ENCODE peak calls at places on chromosome X, in eight cellular contexts. S, R, D, I, J, Y, K and L are unnamed samples. For H3K9me3, the result is how much of the 10 kb centered on the place peaks cover.

GRCh38 chrX:150219374-150220185 is 143.5 kb upstream of the MAMLD1 start:
- DNase-seq in Y (peak), I (no peak), R (peak), S (no peak), K (no peak), D (no peak), J (no peak), L (no peak)

GRCh38 chrX:136880452-136881013 is at the start of gene RBMX:
- DNase-seq in I (peak), K (peak), R (peak), D (peak), S (peak), Y (peak), J (peak), L (peak)

GRCh38 chrX:46678232-46678631 is 80.7 kb downstream of the SLC9A7 start:
- DNase-seq in Y (no peak), I (no peak), R (no peak), D (no peak), J (no peak), S (no peak), K (no peak), L (no peak)

GRCh38 chrX:47380268-47380667 is 9.9 kb downstream of the ZNF157 start:
- DNase-seq in Y (no peak), S (peak), K (peak), I (no peak), R (no peak), J (no peak), D (peak), L (peak)

GRCh38 chrX:71859637-71860036 is 51.0 kb upstream of the NHSL2 start:
- DNase-seq in Y (no peak), S (no peak), I (peak), J (no peak), R (peak), K (peak), D (no peak), L (peak)

GRCh38 chrX:43969504-43970501 is 3.4 kb downstream of the NDP start:
- DNase-seq in K (no peak), Y (peak), J (no peak), D (no peak), I (no peak), R (peak), S (no peak), L (no peak)

GRCh38 chrX:3815896-3816664 is 102.6 kb upstream of the PRKX start:
- DNase-seq in R (peak), D (peak), I (peak), S (peak), Y (peak), J (peak), K (peak), L (peak)

GRCh38 chrX:102624105-102624504 is 24.8 kb downstream of the ARMCX5 start:
- DNase-seq in J (no peak), K (no peak), D (no peak), S (no peak), Y (no peak), R (no peak), I (peak), L (no peak)

GRCh38 chrX:150211988-150212387 is 151.1 kb upstream of the MAMLD1 start:
- DNase-seq in D (no peak), J (no peak), I (no peak), Y (peak), K (no peak), R (no peak), S (no peak), L (no peak)

GRCh38 chrX:101417190-101417589 is 9.2 kb downstream of the HNRNPH2 start:
- DNase-seq in R (peak), K (no peak), J (no peak), I (no peak), Y (no peak), S (no peak), D (no peak), L (no peak)

GRCh38 chrX:132622130-132622529 is 133.3 kb upstream of the MBNL3 start:
- DNase-seq in I (no peak), K (no peak), R (peak), S (no peak), J (no peak), Y (peak), D (no peak), L (no peak)

GRCh38 chrX:41621236-41621651 is 67.5 kb upstream of the GPR34 start:
- DNase-seq in R (peak), J (no peak), I (no peak), S (no peak), D (no peak), Y (no peak), K (no peak), L (no peak)

GRCh38 chrX:104668550-104668949 is 102.6 kb downstream of the IL1RAPL2 start:
- DNase-seq in S (no peak), R (peak), K (no peak), J (no peak), Y (no peak), D (no peak), I (no peak), L (no peak)

GRCh38 chrX:47156611-47157520 is 11.8 kb downstream of the RBM10 start:
- DNase-seq in J (no peak), D (peak), S (no peak), I (no peak), Y (no peak), K (no peak), R (no peak), L (no peak)

GRCh38 chrX:151752847-151753246 is 18.3 kb downstream of the CNGA2 start:
- DNase-seq in J (no peak), D (no peak), S (no peak), I (no peak), Y (no peak), R (no peak), K (no peak), L (no peak)

GRCh38 chrX:74514384-74514783 is 93.1 kb downstream of the SLC16A2 start:
- DNase-seq in R (no peak), I (no peak), Y (no peak), D (peak), S (no peak), J (no peak), K (no peak), L (no peak)

GRCh38 chrX:139832728-139833309 is 100.0 kb downstream of the ATP11C start:
- DNase-seq in K (no peak), Y (no peak), I (no peak), D (no peak), R (no peak), S (no peak), J (no peak), L (no peak)

GRCh38 chrX:55135171-55135570 is 46.4 kb downstream of the PAGE2 start:
- DNase-seq in Y (peak), D (peak), S (no peak), K (peak), I (peak), R (peak), J (peak), L (peak)

GRCh38 chrX:55127692-55128091 is 38.9 kb downstream of the PAGE2 start:
- DNase-seq in I (no peak), R (peak), K (no peak), Y (no peak), D (no peak), J (no peak), S (no peak), L (no peak)

DNA sequence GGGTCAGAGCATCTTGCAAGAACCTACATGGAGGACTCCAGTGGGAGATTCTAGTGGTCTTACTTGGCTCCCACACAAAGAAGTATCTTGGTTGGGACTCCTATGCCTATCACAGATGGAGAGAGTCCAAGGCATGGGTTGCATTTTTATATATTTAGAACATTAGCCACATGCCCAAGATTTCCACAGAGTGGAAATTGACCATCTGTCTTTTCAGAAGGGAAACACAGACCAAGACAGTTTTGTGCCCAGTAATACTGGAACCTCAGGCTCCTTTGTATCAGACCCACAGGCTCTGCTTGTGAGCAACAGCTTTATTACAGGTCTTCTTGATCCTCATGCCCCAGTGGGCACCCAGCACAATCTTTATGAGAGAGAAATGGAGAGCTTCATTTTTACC is 43.6 kb downstream of the PAGE2 start:
- DNase-seq in S (no peak), Y (no peak), J (no peak), R (no peak), K (no peak), D (no peak), I (no peak), L (no peak)
- H3K9me3 ChIP-seq in S (under half), Y (under half), J (under half), R (under half), K (under half), D (under half), I (under half), L (under half)

GRCh38 chrX:66504481-66504880 is 134.4 kb downstream of the EDA2R start:
- DNase-seq in Y (no peak), R (no peak), D (no peak), I (no peak), S (no peak), J (no peak), K (no peak), L (no peak)
- H3K9me3 ChIP-seq in Y (under half), R (under half), D (under half), I (under half), S (under half), J (under half), K (under half), L (under half)

GRCh38 chrX:97315939-97316338 is 432.2 kb downstream of the RPA4 start:
- DNase-seq in Y (no peak), D (no peak), I (no peak), K (no peak), J (no peak), S (no peak), R (no peak), L (no peak)
- H3K9me3 ChIP-seq in Y (under half), D (under half), I (under half), K (under half), J (under half), S (under half), R (under half), L (under half)

GRCh38 chrX:76796311-76796710 is 368.8 kb downstream of the MAGEE1 start:
- DNase-seq in R (no peak), S (no peak), Y (peak), I (no peak), D (no peak), J (no peak), K (no peak), L (no peak)
- H3K9me3 ChIP-seq in R (under half), S (under half), Y (under half), I (under half), D (under half), J (under half), K (under half), L (under half)

DNA sequence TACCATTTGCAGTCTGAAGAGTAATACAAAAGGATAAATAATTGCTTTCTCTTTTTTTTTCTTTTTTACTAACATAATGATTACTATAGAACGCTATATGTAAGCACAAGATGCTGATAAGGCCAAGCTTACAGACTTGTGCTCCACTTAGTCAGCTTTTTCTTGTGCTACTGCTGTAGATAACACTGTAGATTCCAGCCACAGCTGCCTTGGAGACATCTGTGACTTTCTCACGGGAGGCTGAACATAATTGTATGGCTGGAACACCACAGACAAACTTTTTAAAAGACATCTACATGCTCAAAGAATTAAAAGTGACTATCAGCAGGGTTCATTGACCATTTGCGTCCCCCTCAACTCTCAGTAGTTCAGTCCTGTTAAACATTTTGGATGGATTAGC is 381.7 kb upstream of the AMOT start:
- DNase-seq in R (no peak), S (no peak), D (no peak), I (peak), J (no peak), K (no peak), Y (no peak), L (no peak)
- H3K9me3 ChIP-seq in R (under half), S (under half), D (under half), I (under half), J (under half), K (under half), Y (under half), L (under half)

GRCh38 chrX:144715356-144715755 is 531.9 kb upstream of the SPANXN1 start:
- DNase-seq in J (no peak), R (peak), D (no peak), I (no peak), Y (no peak), S (no peak), K (no peak), L (no peak)

GRCh38 chrX:144709841-144710240 is 537.5 kb upstream of the SPANXN1 start:
- DNase-seq in R (peak), D (no peak), S (no peak), I (no peak), Y (no peak), K (no peak), J (no peak), L (no peak)
- H3K9me3 ChIP-seq in R (under half), D (under half), S (under half), I (under half), Y (under half), K (under half), J (under half), L (under half)

GRCh38 chrX:155959018-155959587 is 38.4 kb upstream of the IL9R start:
- DNase-seq in D (no peak), J (no peak), R (no peak), Y (no peak), S (no peak), I (no peak), K (no peak), L (no peak)
- H3K9me3 ChIP-seq in D (under half), J (under half), R (under half), Y (under half), S (under half), I (under half), K (under half), L (under half)

DNA sequence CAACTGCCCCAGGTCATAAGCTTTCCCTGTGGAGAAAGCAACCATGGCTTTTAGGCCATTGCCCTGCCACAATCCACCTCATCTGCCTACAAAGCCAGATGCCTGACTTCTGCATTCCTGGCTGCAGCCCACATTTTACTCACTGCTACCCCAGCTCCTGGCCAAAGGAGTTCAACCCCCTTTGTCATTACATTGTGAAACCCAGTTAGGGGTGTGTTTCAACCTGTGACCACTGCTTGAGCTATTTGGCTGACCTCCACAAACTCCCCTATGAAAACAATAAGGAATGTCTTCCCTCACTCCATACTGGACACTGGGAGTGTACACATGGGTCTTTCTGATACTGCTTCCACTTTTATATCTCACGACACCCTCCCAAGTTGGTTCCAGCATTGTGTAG is 589.2 kb downstream of the SH3BGRL start:
- DNase-seq in Y (no peak), J (no peak), D (no peak), K (no peak), I (no peak), S (no peak), R (no peak), L (no peak)
- H3K9me3 ChIP-seq in Y (under half), J (under half), D (under half), K (under half), I (under half), S (under half), R (under half), L (under half)

GRCh38 chrX:82658492-82658891 is 849.6 kb upstream of the POU3F4 start:
- DNase-seq in Y (no peak), K (no peak), D (no peak), S (no peak), I (no peak), J (no peak), R (no peak), L (no peak)
- H3K9me3 ChIP-seq in Y (under half), K (under half), D (under half), S (under half), I (under half), J (under half), R (under half), L (under half)

DNA sequence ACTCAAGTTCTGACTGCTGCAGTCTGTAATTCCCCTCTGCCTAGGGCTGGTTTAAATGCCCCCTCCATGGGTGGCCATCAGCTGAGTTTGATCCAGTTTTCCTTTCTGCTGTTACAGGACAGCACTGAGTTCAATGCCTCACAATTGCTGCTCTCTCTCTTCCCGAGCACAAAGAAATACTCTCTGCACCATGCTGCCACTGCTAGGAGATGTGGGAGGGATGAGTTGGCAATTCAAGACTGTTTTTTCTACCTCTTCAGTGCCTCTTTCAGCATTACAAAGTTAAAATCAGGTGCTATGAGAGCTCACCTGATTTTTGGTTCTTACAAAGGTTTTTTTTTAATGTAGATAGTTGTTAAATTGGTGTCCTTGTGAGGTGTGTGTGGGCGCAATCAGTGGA is 24.3 kb downstream of the CYSLTR1 start:
- DNase-seq in I (no peak), Y (no peak), D (no peak), K (no peak), S (no peak), R (no peak), J (no peak), L (no peak)
- H3K9me3 ChIP-seq in I (under half), Y (under half), D (under half), K (under half), S (under half), R (under half), J (under half), L (under half)